ENCODE peak calls at places on chromosome 2, in four cellular contexts. One of them, this sample, is unnamed.

GRCh38 chr2:202757339-202757738 is 114.2 kb downstream of the ICA1L start:
- DNase-seq in RCC 7860: no peak
- DNase-seq in activated naive CD4-positive, alpha-beta T cell treated with anti-CD3 and anti-CD28 coated beads, Interleukin-2, amount 10 ng/mL, durations not matched to agents 7 days and 5 days: no peak
- DNase-seq in PC-3: no peak
- DNase-seq in this sample: no peak

GRCh38 chr2:102386867-102387541 is 31.4 kb downstream of the IL18R1 start:
- DNase-seq in RCC 7860: no peak
- DNase-seq in activated naive CD4-positive, alpha-beta T cell treated with anti-CD3 and anti-CD28 coated beads, Interleukin-2, amount 10 ng/mL, durations not matched to agents 7 days and 5 days: no peak
- DNase-seq in PC-3: no peak
- DNase-seq in this sample: no peak

GRCh38 chr2:146392191-146392590 is 1452.6 kb upstream of the ACVR2A start:
- DNase-seq in RCC 7860: no peak
- DNase-seq in activated naive CD4-positive, alpha-beta T cell treated with anti-CD3 and anti-CD28 coated beads, Interleukin-2, amount 10 ng/mL, durations not matched to agents 7 days and 5 days: no peak
- DNase-seq in PC-3: peak
- DNase-seq in this sample: no peak

GRCh38 chr2:37925063-37925897 is at the start of gene RMDN2:
- DNase-seq in RCC 7860: peak
- DNase-seq in activated naive CD4-positive, alpha-beta T cell treated with anti-CD3 and anti-CD28 coated beads, Interleukin-2, amount 10 ng/mL, durations not matched to agents 7 days and 5 days: peak
- DNase-seq in PC-3: peak
- DNase-seq in this sample: peak

GRCh38 chr2:237256845-237257244 is 157.1 kb downstream of the COL6A3 start:
- DNase-seq in RCC 7860: no peak
- DNase-seq in activated naive CD4-positive, alpha-beta T cell treated with anti-CD3 and anti-CD28 coated beads, Interleukin-2, amount 10 ng/mL, durations not matched to agents 7 days and 5 days: no peak
- DNase-seq in PC-3: peak
- DNase-seq in this sample: peak

GRCh38 chr2:188272121-188272520 is 19.6 kb upstream of the GULP1 start:
- DNase-seq in RCC 7860: no peak
- DNase-seq in activated naive CD4-positive, alpha-beta T cell treated with anti-CD3 and anti-CD28 coated beads, Interleukin-2, amount 10 ng/mL, durations not matched to agents 7 days and 5 days: no peak
- DNase-seq in PC-3: no peak
- DNase-seq in this sample: peak

GRCh38 chr2:157336137-157336721 is 10.6 kb upstream of the ERMN start:
- DNase-seq in RCC 7860: peak
- DNase-seq in activated naive CD4-positive, alpha-beta T cell treated with anti-CD3 and anti-CD28 coated beads, Interleukin-2, amount 10 ng/mL, durations not matched to agents 7 days and 5 days: peak
- DNase-seq in PC-3: peak
- DNase-seq in this sample: peak

GRCh38 chr2:20506281-20506685 is 59.4 kb downstream of the RHOB start:
- DNase-seq in RCC 7860: peak
- DNase-seq in activated naive CD4-positive, alpha-beta T cell treated with anti-CD3 and anti-CD28 coated beads, Interleukin-2, amount 10 ng/mL, durations not matched to agents 7 days and 5 days: no peak
- DNase-seq in PC-3: peak
- DNase-seq in this sample: peak

GRCh38 chr2:71675296-71675695 is 221.9 kb downstream of the DYSF start:
- DNase-seq in RCC 7860: no peak
- DNase-seq in activated naive CD4-positive, alpha-beta T cell treated with anti-CD3 and anti-CD28 coated beads, Interleukin-2, amount 10 ng/mL, durations not matched to agents 7 days and 5 days: no peak
- DNase-seq in PC-3: no peak
- DNase-seq in this sample: no peak

GRCh38 chr2:172438741-172439508 is 11.5 kb downstream of the ITGA6 start:
- DNase-seq in RCC 7860: peak
- DNase-seq in activated naive CD4-positive, alpha-beta T cell treated with anti-CD3 and anti-CD28 coated beads, Interleukin-2, amount 10 ng/mL, durations not matched to agents 7 days and 5 days: no peak
- DNase-seq in PC-3: peak
- DNase-seq in this sample: peak

GRCh38 chr2:68043719-68044498 is 18.9 kb downstream of the C1D start:
- DNase-seq in RCC 7860: peak
- DNase-seq in activated naive CD4-positive, alpha-beta T cell treated with anti-CD3 and anti-CD28 coated beads, Interleukin-2, amount 10 ng/mL, durations not matched to agents 7 days and 5 days: no peak
- DNase-seq in PC-3: peak
- DNase-seq in this sample: peak

GRCh38 chr2:215624423-215624829 is 188.6 kb upstream of the FN1 start:
- DNase-seq in RCC 7860: no peak
- DNase-seq in activated naive CD4-positive, alpha-beta T cell treated with anti-CD3 and anti-CD28 coated beads, Interleukin-2, amount 10 ng/mL, durations not matched to agents 7 days and 5 days: no peak
- DNase-seq in PC-3: peak
- DNase-seq in this sample: peak

GRCh38 chr2:110105608-110106467 is 9.8 kb downstream of the MALL start:
- DNase-seq in RCC 7860: peak
- DNase-seq in activated naive CD4-positive, alpha-beta T cell treated with anti-CD3 and anti-CD28 coated beads, Interleukin-2, amount 10 ng/mL, durations not matched to agents 7 days and 5 days: no peak
- DNase-seq in PC-3: peak
- DNase-seq in this sample: peak

GRCh38 chr2:237333748-237334147 is 80.2 kb downstream of the COL6A3 start:
- DNase-seq in RCC 7860: no peak
- DNase-seq in activated naive CD4-positive, alpha-beta T cell treated with anti-CD3 and anti-CD28 coated beads, Interleukin-2, amount 10 ng/mL, durations not matched to agents 7 days and 5 days: no peak
- DNase-seq in PC-3: no peak
- DNase-seq in this sample: no peak

GRCh38 chr2:238105506-238106338 is 5.6 kb downstream of the ESPNL start:
- DNase-seq in RCC 7860: no peak
- DNase-seq in activated naive CD4-positive, alpha-beta T cell treated with anti-CD3 and anti-CD28 coated beads, Interleukin-2, amount 10 ng/mL, durations not matched to agents 7 days and 5 days: peak
- DNase-seq in PC-3: no peak
- DNase-seq in this sample: no peak

GRCh38 chr2:151672277-151672676 is 62.0 kb downstream of the NEB start:
- DNase-seq in RCC 7860: no peak
- DNase-seq in activated naive CD4-positive, alpha-beta T cell treated with anti-CD3 and anti-CD28 coated beads, Interleukin-2, amount 10 ng/mL, durations not matched to agents 7 days and 5 days: no peak
- DNase-seq in PC-3: no peak
- DNase-seq in this sample: no peak

GRCh38 chr2:79887747-79888374 is 375.0 kb downstream of the CTNNA2 start:
- DNase-seq in RCC 7860: peak
- DNase-seq in activated naive CD4-positive, alpha-beta T cell treated with anti-CD3 and anti-CD28 coated beads, Interleukin-2, amount 10 ng/mL, durations not matched to agents 7 days and 5 days: peak
- DNase-seq in PC-3: peak
- DNase-seq in this sample: peak

GRCh38 chr2:165877565-165878550 is 75.7 kb downstream of the TTC21B start:
- DNase-seq in RCC 7860: no peak
- DNase-seq in activated naive CD4-positive, alpha-beta T cell treated with anti-CD3 and anti-CD28 coated beads, Interleukin-2, amount 10 ng/mL, durations not matched to agents 7 days and 5 days: no peak
- DNase-seq in PC-3: peak
- DNase-seq in this sample: peak

GRCh38 chr2:7612969-7613368 is 695.8 kb downstream of the RNF144A start:
- DNase-seq in RCC 7860: no peak
- DNase-seq in activated naive CD4-positive, alpha-beta T cell treated with anti-CD3 and anti-CD28 coated beads, Interleukin-2, amount 10 ng/mL, durations not matched to agents 7 days and 5 days: no peak
- DNase-seq in PC-3: peak
- DNase-seq in this sample: no peak

GRCh38 chr2:12552092-12552491 is 164.6 kb upstream of the TRIB2 start:
- DNase-seq in RCC 7860: no peak
- DNase-seq in activated naive CD4-positive, alpha-beta T cell treated with anti-CD3 and anti-CD28 coated beads, Interleukin-2, amount 10 ng/mL, durations not matched to agents 7 days and 5 days: no peak
- DNase-seq in PC-3: no peak
- DNase-seq in this sample: no peak